ENCODE peak calls at places on chromosomes 6 and 20, in five cellular contexts. T is psoas muscle, X is Caco-2, N is LoVo, R is kidney. B is an unnamed sample.

GRCh38 chr20:64131406-64131805 is 24.0 kb upstream of the NPBWR2 start:
- DNase-seq in T (no peak), X (no peak), N (no peak), R (peak; percentile 54), B (no peak)

GRCh38 chr6:150527100-150527499 is 72.6 kb upstream of the PLEKHG1 start:
- DNase-seq in T (no peak), X (no peak), N (no peak), R (no peak), B (peak; percentile 61)

GRCh38 chr6:122798099-122798641 is 9.1 kb downstream of the SMPDL3A start:
- DNase-seq in T (peak; percentile 62), X (peak; percentile 61), N (peak; percentile 78), R (no peak), B (no peak)

GRCh38 chr20:6704132-6704861 is 63.2 kb upstream of the BMP2 start:
- DNase-seq in T (no peak), X (peak; percentile 79), N (peak; percentile 80), R (no peak), B (no peak)

GRCh38 chr20:38001173-38001875 is 31.9 kb downstream of the TTI1 start:
- DNase-seq in T (no peak), X (no peak), N (no peak), R (no peak), B (no peak)

GRCh38 chr20:36079486-36079885 is 75.1 kb upstream of the EPB41L1 start:
- DNase-seq in T (no peak), X (no peak), N (no peak), R (no peak), B (no peak)

GRCh38 chr6:958531-958930 is 265.6 kb upstream of the EXOC2 start:
- DNase-seq in T (no peak), X (no peak), N (no peak), R (no peak), B (no peak)

GRCh38 chr6:11181478-11182136 is 50.9 kb downstream of the NEDD9 start:
- DNase-seq in T (no peak), X (no peak), N (no peak), R (no peak), B (no peak)

GRCh38 chr6:73854998-73855718 is 159.2 kb downstream of the CD109 start:
- DNase-seq in T (no peak), X (peak; percentile 66), N (peak; percentile 43), R (no peak), B (peak; percentile 44)

GRCh38 chr6:97437087-97437486 is 154.1 kb upstream of the MMS22L start:
- DNase-seq in T (no peak), X (peak; percentile 4), N (peak; percentile 18), R (no peak), B (no peak)

GRCh38 chr20:4052139-4052480 is 36.8 kb upstream of the RNF24 start:
- DNase-seq in T (no peak), X (no peak), N (no peak), R (no peak), B (no peak)

GRCh38 chr20:54849741-54850140 is 374.3 kb downstream of the DOK5 start:
- DNase-seq in T (no peak), X (no peak), N (no peak), R (no peak), B (no peak)

GRCh38 chr6:26216015-26216885 is 129.0 kb downstream of the HFE start:
- DNase-seq in T (peak; percentile 64), X (no peak), N (peak; percentile 95), R (no peak), B (peak; percentile 88)

GRCh38 chr6:32666420-32667300 is at the start of gene HLA-DQB1:
- DNase-seq in T (no peak), X (no peak), N (peak; percentile 51), R (no peak), B (peak; percentile 14)

GRCh38 chr6:101398716-101399626 is 5.5 kb downstream of the GRIK2 start:
- DNase-seq in T (no peak), X (no peak), N (no peak), R (peak; percentile 51), B (no peak)

GRCh38 chr20:61902213-61902869 is 163.3 kb downstream of the TAF4 start:
- DNase-seq in T (peak; percentile 34), X (no peak), N (no peak), R (no peak), B (no peak)

GRCh38 chr20:1489328-1489727 is 1.9 kb downstream of the SIRPB2 start:
- DNase-seq in T (no peak), X (no peak), N (no peak), R (no peak), B (no peak)

GRCh38 chr6:84912472-84913143 is 148.2 kb upstream of the TBX18 start:
- DNase-seq in T (no peak), X (no peak), N (no peak), R (no peak), B (no peak)

GRCh38 chr6:105474234-105474633 is 71.4 kb upstream of the PREP start:
- DNase-seq in T (no peak), X (no peak), N (no peak), R (no peak), B (no peak)

B was measured in uterus.